ENCODE peak calls at places on chromosomes 2 and 18, in ten cellular contexts. E is upper lobe of right lung, Q is tibial artery, M is Peyer's patch, N is breast epithelium, C is HCT116, W is heart right ventricle, T is foreskin keratinocyte, P is OCI-LY7, B is heart left ventricle. U is an unnamed sample.

GRCh38 chr2:156110890-156111289 is 221.6 kb downstream of the NR4A2 start:
- DNase-seq in T (no peak), Q (no peak), N (no peak), E (no peak), W (no peak), C (peak; percentile 37), M (peak; percentile 50), B (no peak), P (peak; percentile 15), U (no peak)

GRCh38 chr2:218291934-218292699 is at the start of gene TMBIM1:
- DNase-seq in N (peak; percentile 70), M (peak; percentile 90), W (peak; percentile 74), T (no peak), Q (peak; percentile 84), C (no peak), E (peak; percentile 93), P (peak; percentile 86), B (peak; percentile 92), U (peak; percentile 91)

GRCh38 chr18:7760967-7761946 is 194.1 kb downstream of the PTPRM start:
- DNase-seq in W (no peak), M (no peak), T (no peak), N (no peak), Q (no peak), E (no peak), B (no peak), C (no peak), P (no peak), U (no peak)

GRCh38 chr2:48107326-48107925 is 201.1 kb upstream of the FBXO11 start:
- DNase-seq in P (no peak), N (no peak), T (peak; percentile 76), W (no peak), C (peak; percentile 55), E (no peak), M (no peak), Q (no peak), B (no peak), U (no peak)

GRCh38 chr2:155250800-155251199 is 552.3 kb downstream of the KCNJ3 start:
- DNase-seq in N (no peak), W (no peak), M (no peak), Q (no peak), C (peak; percentile 44), T (no peak), P (peak; percentile 55), E (no peak), B (no peak), U (no peak)

GRCh38 chr18:12301263-12302005 is 6.6 kb upstream of the TUBB6 start:
- DNase-seq in C (no peak), M (no peak), T (no peak), W (no peak), E (no peak), P (no peak), N (no peak), Q (no peak), B (no peak), U (peak; percentile 55)

GRCh38 chr2:98039085-98039756 is 43.5 kb upstream of the TMEM131 start:
- DNase-seq in W (no peak), C (no peak), T (no peak), P (peak; percentile 37), E (no peak), Q (peak; percentile 32), B (no peak), M (peak; percentile 82), N (no peak), U (no peak)

GRCh38 chr2:213306320-213306942 is 22.2 kb downstream of the SPAG16 start:
- DNase-seq in C (no peak), T (peak; percentile 46), Q (peak; percentile 33), W (peak; percentile 33), P (no peak), N (no peak), E (peak; percentile 13), B (no peak), M (no peak), U (no peak)

GRCh38 chr2:18546586-18546985 is 13.9 kb downstream of the RDH14 start:
- DNase-seq in W (no peak), T (no peak), P (peak; percentile 5), C (no peak), M (no peak), N (no peak), E (no peak), Q (no peak), B (no peak), U (no peak)

GRCh38 chr18:10705786-10706185 is 180.0 kb downstream of the NAPG start:
- DNase-seq in E (no peak), W (no peak), N (no peak), B (no peak), Q (no peak), C (no peak), M (no peak), T (no peak), P (no peak), U (no peak)

GRCh38 chr2:196239622-196240587 is 68.5 kb upstream of the STK17B start:
- DNase-seq in T (peak; percentile 89), W (peak; percentile 73), P (peak; percentile 96), Q (peak; percentile 51), C (peak; percentile 8), N (peak; percentile 64), B (peak; percentile 78), M (peak; percentile 93), E (peak; percentile 81), U (no peak)

GRCh38 chr2:54606393-54606973 is 117.0 kb upstream of the EML6 start:
- DNase-seq in N (no peak), E (no peak), T (no peak), Q (no peak), W (peak; percentile 62), B (no peak), M (no peak), P (no peak), C (no peak), U (no peak)

GRCh38 chr2:178912416-178913056 is 105.3 kb upstream of the TTN start:
- DNase-seq in P (no peak), W (no peak), N (no peak), B (no peak), E (no peak), T (no peak), C (no peak), Q (no peak), M (no peak), U (no peak)

GRCh38 chr2:240455719-240456606 is 20.5 kb downstream of the GPC1 start:
- DNase-seq in B (no peak), T (no peak), M (no peak), E (no peak), C (no peak), N (no peak), W (no peak), P (no peak), Q (no peak), U (no peak)

GRCh38 chr2:190267302-190267701 is 52.3 kb downstream of the HIBCH start:
- DNase-seq in E (no peak), P (no peak), B (no peak), M (no peak), W (no peak), C (peak; percentile 44), T (peak; percentile 32), Q (no peak), N (no peak), U (no peak)

GRCh38 chr2:50763776-50764175 is 268.2 kb downstream of the NRXN1 start:
- DNase-seq in M (no peak), B (no peak), P (no peak), N (no peak), W (no peak), Q (no peak), E (no peak), T (no peak), C (no peak), U (no peak)

GRCh38 chr2:204604061-204604460 is 58.8 kb downstream of the PARD3B start:
- DNase-seq in M (no peak), C (no peak), E (no peak), N (no peak), B (no peak), W (no peak), P (no peak), T (no peak), Q (no peak), U (no peak)
- H3K27ac ChIP-seq in M (no peak overlapping the region), C (no peak overlapping the region), E (no peak overlapping the region), N (no peak overlapping the region), B (no peak overlapping the region), W (no peak overlapping the region), P (no peak overlapping the region), T (no peak overlapping the region), Q (no peak overlapping the region), U (no peak overlapping the region)

GRCh38 chr18:60755134-60755533 is 382.6 kb upstream of the MC4R start:
- DNase-seq in T (no peak), M (no peak), E (no peak), Q (no peak), W (no peak), N (no peak), C (no peak), B (no peak), P (no peak), U (no peak)

GRCh38 chr18:60753753-60754152 is 381.2 kb upstream of the MC4R start:
- DNase-seq in T (no peak), E (no peak), Q (no peak), N (no peak), M (no peak), W (no peak), P (no peak), C (no peak), B (no peak), U (no peak)

GRCh38 chr18:60754413-60754812 is 381.8 kb upstream of the MC4R start:
- DNase-seq in N (no peak), B (no peak), C (no peak), W (peak; percentile 12), Q (no peak), T (no peak), M (no peak), E (no peak), P (no peak), U (no peak)
- H3K27ac ChIP-seq in N (peak overlapping the region; percentile 3), B (peak overlapping the region; percentile 49), C (no peak overlapping the region), W (no peak overlapping the region), Q (no peak overlapping the region), T (no peak overlapping the region), M (no peak overlapping the region), E (no peak overlapping the region), P (no peak overlapping the region), U (no peak overlapping the region)

DNA sequence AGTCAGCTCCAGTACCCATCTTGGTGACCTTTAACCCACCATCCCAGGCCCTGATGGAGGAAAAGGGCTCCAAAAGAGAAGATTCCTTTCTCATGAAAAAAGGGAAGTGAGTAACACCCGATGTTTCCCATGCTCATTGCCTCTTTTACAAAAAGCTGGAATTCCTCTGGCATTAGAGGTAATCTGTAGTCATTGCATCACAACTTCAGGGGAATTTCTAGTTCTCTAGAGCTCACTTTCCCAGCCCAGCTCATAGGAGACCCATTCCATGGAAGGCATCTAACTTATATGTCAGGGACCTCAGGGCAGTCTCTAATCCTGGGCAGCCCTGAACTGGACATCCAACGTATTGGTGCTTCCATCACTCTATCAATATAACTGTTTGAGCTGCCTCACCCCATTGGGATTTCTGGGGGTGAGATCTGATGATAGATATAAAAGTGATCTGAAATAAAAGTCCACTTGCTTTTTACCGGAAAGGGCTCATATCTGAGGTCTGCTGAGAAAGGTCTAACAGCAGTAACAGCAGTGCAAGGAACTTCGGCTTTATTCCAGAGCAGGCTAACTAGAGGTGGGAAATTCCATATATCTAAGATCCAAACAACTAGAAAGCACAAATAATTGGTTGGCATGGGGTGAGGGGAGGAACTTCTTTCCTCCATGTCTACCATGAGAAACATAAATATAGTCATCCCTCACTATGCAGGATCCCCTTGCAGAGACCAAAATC is 106.1 kb downstream of the ETAA1 start:
- DNase-seq in C (no peak), E (no peak), W (no peak), N (no peak), B (no peak), T (peak; percentile 82), P (no peak), M (no peak), Q (no peak), U (no peak)
- H3K27ac ChIP-seq in C (no peak overlapping the region), E (no peak overlapping the region), W (no peak overlapping the region), N (peak overlapping the region; percentile 45), B (no peak overlapping the region), T (peak overlapping the region; percentile 90), P (no peak overlapping the region), M (no peak overlapping the region), Q (no peak overlapping the region), U (no peak overlapping the region)

GRCh38 chr2:42172020-42172419 is 2.9 kb downstream of the EML4 start:
- DNase-seq in P (no peak), N (no peak), C (no peak), E (no peak), B (no peak), T (no peak), Q (no peak), W (no peak), M (no peak), U (no peak)
- H3K27ac ChIP-seq in P (no peak overlapping the region), N (no peak overlapping the region), C (no peak overlapping the region), E (peak overlapping the region; percentile 28), B (no peak overlapping the region), T (no peak overlapping the region), Q (no peak overlapping the region), W (no peak overlapping the region), M (peak overlapping the region; percentile 97), U (no peak overlapping the region)